ENCODE peak calls at places on chromosomes 6 and 20, in five cellular contexts. Y is uterus, I is tibial nerve, Q is mammary epithelial cell, D is heart left ventricle. F is an unnamed sample.

GRCh38 chr6:165383323-165383722 is 73.9 kb upstream of the C6orf118 start:
- DNase-seq in Y (no peak), I (no peak), Q (no peak), D (no peak), F (no peak)

GRCh38 chr20:23873370-23874015 is 6.1 kb downstream of the CST5 start:
- DNase-seq in Y (no peak), I (no peak), Q (peak; percentile 14), D (no peak), F (no peak)

GRCh38 chr6:40588480-40588879 is 1.3 kb upstream of the LRFN2 start:
- DNase-seq in Y (no peak), I (no peak), Q (no peak), D (no peak), F (no peak)

GRCh38 chr6:85372188-85372914 is 77.5 kb upstream of the NT5E start:
- DNase-seq in Y (no peak), I (no peak), Q (no peak), D (no peak), F (no peak)

GRCh38 chr6:111642463-111643158 is 36.9 kb upstream of the TRAF3IP2 start:
- DNase-seq in Y (peak; percentile 52), I (peak; percentile 55), Q (peak; percentile 65), D (no peak), F (peak; percentile 85)

GRCh38 chr6:28569748-28570147 is 44.1 kb downstream of the GPX5 start:
- DNase-seq in Y (no peak), I (no peak), Q (no peak), D (no peak), F (no peak)

GRCh38 chr6:11625302-11625701 is 87.8 kb downstream of the TMEM170B start:
- DNase-seq in Y (no peak), I (no peak), Q (no peak), D (no peak), F (no peak)

GRCh38 chr6:122389704-122390103 is 9.7 kb upstream of the HSF2 start:
- DNase-seq in Y (no peak), I (no peak), Q (peak; percentile 20), D (no peak), F (peak; percentile 24)

GRCh38 chr6:14415452-14415851 is 297.9 kb downstream of the CD83 start:
- DNase-seq in Y (no peak), I (no peak), Q (no peak), D (no peak), F (no peak)
- H3K27ac ChIP-seq in Y (no peak overlapping the region), I (no peak overlapping the region), Q (no peak overlapping the region), D (no peak overlapping the region), F (no peak overlapping the region)

DNA sequence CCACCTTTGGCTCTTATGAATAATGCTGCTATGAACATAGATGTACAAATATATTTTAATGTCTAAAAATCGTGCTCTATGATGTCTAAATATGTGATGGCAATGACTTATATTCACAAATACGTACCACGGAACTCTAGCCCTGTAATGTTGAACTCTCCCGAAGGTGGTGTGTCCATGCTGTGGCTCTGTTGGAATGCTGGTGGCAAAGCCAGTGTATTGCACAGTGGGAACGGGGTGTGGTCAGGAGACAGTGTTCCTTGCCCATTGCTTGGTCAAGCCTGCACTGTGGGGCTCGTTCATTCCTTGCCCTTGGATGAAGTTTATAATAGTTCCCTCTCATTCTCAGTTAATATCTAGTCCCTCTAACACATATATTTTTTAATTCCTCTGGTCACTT is 109.6 kb downstream of the MTHFD1L start:
- DNase-seq in Y (no peak), I (no peak), Q (no peak), D (no peak), F (no peak)
- H3K27me3 ChIP-seq in Y (no peaks in the 10 kb centered on the region), I (no peaks in the 10 kb centered on the region), Q (no peaks in the 10 kb centered on the region), D (no peaks in the 10 kb centered on the region), F (no peaks in the 10 kb centered on the region)

DNA sequence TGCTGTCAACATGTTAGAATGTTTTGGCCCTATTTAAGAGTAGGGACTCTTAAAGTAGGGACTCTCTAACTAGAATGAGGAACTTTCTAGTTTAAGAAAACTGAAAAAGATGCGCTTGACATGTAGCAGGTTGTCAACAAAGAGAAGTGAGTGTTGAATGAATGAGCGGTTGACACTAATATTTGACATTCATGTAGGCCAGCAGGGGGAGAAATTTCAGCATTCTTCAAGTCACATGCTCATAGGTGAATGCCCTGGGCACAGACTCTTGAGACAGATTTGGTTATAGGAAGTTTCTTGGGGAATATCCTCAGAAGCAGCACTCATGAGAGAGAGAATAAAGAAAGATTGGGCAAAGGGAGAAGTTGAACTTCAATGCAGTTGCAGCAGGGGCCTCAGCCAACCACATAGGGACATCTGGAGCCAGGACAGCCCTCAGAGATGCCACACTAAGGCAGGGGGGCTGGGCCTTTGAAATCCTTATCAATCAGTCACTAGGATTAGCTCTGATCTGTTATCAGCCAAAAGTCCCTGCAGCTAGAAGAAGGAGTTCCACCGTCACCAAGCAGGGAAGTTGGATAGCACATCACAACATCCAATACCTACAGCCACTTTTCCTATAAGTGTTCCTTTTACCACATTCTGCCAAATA is 145.1 kb upstream of the FKBP1C start:
- DNase-seq in Y (no peak), I (no peak), Q (peak; percentile 2), D (no peak), F (peak; percentile 5)
- TF ChIP-seq CTCF in Y (no peak), I (no peak), Q (no peak), D (no peak), F (no peak)

GRCh38 chr20:5864428-5864827 is 85.9 kb downstream of the TRMT6 start:
- DNase-seq in Y (no peak), I (no peak), Q (no peak), D (no peak), F (no peak)
- H3K27ac ChIP-seq in Y (no peak overlapping the region), I (no peak overlapping the region), Q (no peak overlapping the region), D (no peak overlapping the region), F (no peak overlapping the region)

GRCh38 chr20:728022-728944 is 40.0 kb downstream of the SLC52A3 start:
- DNase-seq in Y (no peak), I (no peak), Q (no peak), D (no peak), F (peak; percentile 44)
- H3K27me3 ChIP-seq in Y (no peaks in the 10 kb centered on the region), I (peaks cover 85% of the 10 kb centered on the region), Q (peaks cover 12% of the 10 kb centered on the region), D (peaks cover 26% of the 10 kb centered on the region), F (peaks cover 26% of the 10 kb centered on the region)

DNA sequence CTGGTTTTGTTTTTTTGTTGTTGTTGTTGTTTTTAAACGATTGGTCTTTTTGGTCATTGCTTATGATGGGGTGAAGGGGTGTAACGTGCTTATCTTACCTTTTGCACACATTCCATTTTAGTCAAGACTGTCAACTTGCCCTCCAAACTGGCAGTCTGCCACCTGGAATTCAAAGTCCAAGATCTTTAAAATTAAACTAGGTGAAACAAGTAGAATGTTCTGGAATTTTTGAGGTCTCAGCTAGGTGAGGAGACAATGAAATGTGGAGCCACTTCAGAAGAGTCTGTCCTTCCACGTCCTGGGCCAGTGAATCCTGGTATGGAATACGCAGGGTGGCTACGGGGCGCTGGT is 344.6 kb downstream of the ZFAND3 start:
- DNase-seq in Y (no peak), I (no peak), Q (no peak), D (no peak), F (no peak)
- TF ChIP-seq CTCF in Y (no peak), I (no peak), Q (no peak), D (no peak), F (no peak)

GRCh38 chr20:58698741-58699141 is 6.1 kb downstream of the NPEPL1 start:
- DNase-seq in Y (no peak), I (no peak), Q (no peak), D (no peak), F (peak; percentile 29)
- H3K27ac ChIP-seq in Y (no peak overlapping the region), I (no peak overlapping the region), Q (no peak overlapping the region), D (no peak overlapping the region), F (no peak overlapping the region)

F was measured in cardiac muscle cell.